ENCODE peak calls at places on chromosomes 3 and 15, in eight cellular contexts. Z is A549, B is IMR-90, H is tibial nerve, Q is uterus, O is heart left ventricle, E is suprapubic skin, M is ovary. V is an unnamed sample.
A peak's percentile ranks its signal among the peaks of the same experiment; 100 is the strongest.

GRCh38 chr3:192833177-192833890 is 84.3 kb downstream of the MB21D2 start:
- DNase-seq in Z (peak; percentile 14), B (peak; percentile 92), H (no peak), Q (no peak), O (no peak), E (no peak), M (no peak), V (no peak)

GRCh38 chr3:156682491-156682890 is 8.1 kb downstream of the TIPARP start:
- DNase-seq in Z (no peak), B (peak; percentile 61), H (no peak), Q (no peak), O (no peak), E (no peak), M (no peak), V (no peak)

GRCh38 chr3:188111002-188111584 is 42.9 kb upstream of the LPP start:
- DNase-seq in Z (no peak), B (no peak), H (no peak), Q (no peak), O (no peak), E (no peak), M (no peak), V (no peak)

GRCh38 chr15:80118956-80119355 is 33.8 kb upstream of the FAH start:
- DNase-seq in Z (no peak), B (no peak), H (no peak), Q (no peak), O (no peak), E (no peak), M (no peak), V (no peak)

GRCh38 chr3:114499986-114500385 is 206.2 kb downstream of the TIGIT start:
- DNase-seq in Z (no peak), B (no peak), H (no peak), Q (no peak), O (no peak), E (no peak), M (no peak), V (no peak)

GRCh38 chr15:92226020-92226612 is 167.6 kb upstream of the ST8SIA2 start:
- DNase-seq in Z (peak; percentile 32), B (no peak), H (no peak), Q (no peak), O (no peak), E (no peak), M (no peak), V (no peak)

GRCh38 chr15:92394327-92395175 is 870 bp downstream of the ST8SIA2 start:
- DNase-seq in Z (no peak), B (no peak), H (no peak), Q (no peak), O (no peak), E (no peak), M (no peak), V (no peak)

GRCh38 chr3:52106951-52107611 is 47.1 kb downstream of the POC1A start:
- DNase-seq in Z (no peak), B (no peak), H (no peak), Q (no peak), O (no peak), E (no peak), M (no peak), V (no peak)

GRCh38 chr3:76765526-76765925 is 274.4 kb upstream of the ROBO2 start:
- DNase-seq in Z (no peak), B (no peak), H (no peak), Q (no peak), O (no peak), E (no peak), M (no peak), V (no peak)

GRCh38 chr15:49843725-49844124 is 222.9 kb downstream of the DTWD1 start:
- DNase-seq in Z (peak; percentile 24), B (no peak), H (no peak), Q (no peak), O (no peak), E (no peak), M (no peak), V (no peak)

GRCh38 chr3:106176734-106177133 is 307.9 kb upstream of the CBLB start:
- DNase-seq in Z (no peak), B (peak; percentile 23), H (no peak), Q (no peak), O (no peak), E (no peak), M (no peak), V (no peak)

GRCh38 chr3:35528728-35529127 is 110.6 kb upstream of the ARPP21 start:
- DNase-seq in Z (no peak), B (no peak), H (no peak), Q (no peak), O (no peak), E (no peak), M (no peak), V (no peak)

GRCh38 chr15:52733696-52734255 is 54.6 kb upstream of the ATOSA start:
- DNase-seq in Z (no peak), B (no peak), H (no peak), Q (no peak), O (no peak), E (no peak), M (no peak), V (no peak)

GRCh38 chr3:45968706-45969105 is 25.4 kb downstream of the CXCR6 start:
- DNase-seq in Z (no peak), B (peak; percentile 77), H (no peak), Q (peak; percentile 57), O (no peak), E (no peak), M (no peak), V (no peak)

GRCh38 chr15:74460903-74461846 is at the start of gene UBL7:
- DNase-seq in Z (peak; percentile 93), B (peak; percentile 95), H (peak; percentile 94), Q (peak; percentile 96), O (peak; percentile 98), E (peak; percentile 99), M (peak; percentile 96), V (peak; percentile 99)
- TF ChIP-seq POLR2A in Z (peak; percentile 90), B (peak; percentile 96), H (peak; percentile 76), Q (peak; percentile 86), O (peak; percentile 27), E (peak; percentile 78), M (peak; percentile 76), V (peak; percentile 90)

GRCh38 chr15:78148392-78149067 is 632 bp upstream of the IDH3A start:
- DNase-seq in Z (no peak), B (peak; percentile 14), H (no peak), Q (no peak), O (no peak), E (no peak), M (no peak), V (no peak)

GRCh38 chr15:78147566-78147965 is 1.6 kb upstream of the IDH3A start:
- DNase-seq in Z (no peak), B (no peak), H (no peak), Q (no peak), O (peak; percentile 71), E (no peak), M (no peak), V (no peak)

GRCh38 chr15:78149805-78150751 is 916 bp downstream of the IDH3A start:
- DNase-seq in Z (peak; percentile 21), B (no peak), H (no peak), Q (no peak), O (no peak), E (no peak), M (no peak), V (no peak)

GRCh38 chr15:78149068-78149804 is at the start of gene IDH3A:
- DNase-seq in Z (peak; percentile 97), B (peak; percentile 92), H (peak; percentile 99), Q (peak; percentile 99), O (peak; percentile 100), E (peak; percentile 100), M (peak; percentile 100), V (peak; percentile 100)

DNA sequence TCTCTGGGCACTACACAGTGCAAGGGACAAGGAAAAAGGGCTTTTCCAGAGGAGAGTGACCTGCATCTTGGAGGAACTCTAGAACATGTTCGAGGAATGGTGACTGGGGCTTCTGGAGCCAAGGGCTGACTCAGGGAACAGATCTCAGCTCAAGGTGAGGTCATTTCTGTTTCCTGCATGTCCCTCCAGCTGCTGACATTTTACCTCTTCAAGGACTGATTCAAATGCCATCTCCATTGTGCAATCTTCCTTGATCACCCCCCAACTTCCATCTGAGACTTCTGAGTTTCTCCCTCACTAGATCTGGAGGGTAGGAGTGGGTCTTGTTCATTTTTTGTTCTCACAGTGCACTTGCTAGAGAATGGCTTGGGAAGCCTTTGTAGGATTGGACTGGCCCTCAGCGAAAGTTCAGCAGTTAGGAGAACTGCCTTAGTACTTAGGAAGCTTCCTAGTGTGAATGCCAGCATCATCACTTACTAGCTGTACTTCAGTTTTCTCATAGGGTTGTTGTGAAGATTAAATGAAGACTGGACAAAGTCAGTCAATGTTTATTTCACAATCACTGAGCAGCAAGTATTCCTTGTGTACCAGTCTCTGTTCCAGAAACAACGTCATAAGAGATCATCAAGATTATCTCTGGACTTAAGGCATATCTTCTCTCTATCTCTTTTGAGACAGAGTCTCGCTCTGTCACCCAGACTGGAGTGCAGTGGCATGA is 2.6 kb upstream of the IDH3A start:
- DNase-seq in Z (no peak), B (no peak), H (no peak), Q (no peak), O (no peak), E (no peak), M (no peak), V (no peak)
- H3K4me3 ChIP-seq in Z (no peak overlapping the region), B (no peak overlapping the region), H (no peak overlapping the region), Q (no peak overlapping the region), O (no peak overlapping the region), E (no peak overlapping the region), M (no peak overlapping the region), V (no peak overlapping the region)

DNA sequence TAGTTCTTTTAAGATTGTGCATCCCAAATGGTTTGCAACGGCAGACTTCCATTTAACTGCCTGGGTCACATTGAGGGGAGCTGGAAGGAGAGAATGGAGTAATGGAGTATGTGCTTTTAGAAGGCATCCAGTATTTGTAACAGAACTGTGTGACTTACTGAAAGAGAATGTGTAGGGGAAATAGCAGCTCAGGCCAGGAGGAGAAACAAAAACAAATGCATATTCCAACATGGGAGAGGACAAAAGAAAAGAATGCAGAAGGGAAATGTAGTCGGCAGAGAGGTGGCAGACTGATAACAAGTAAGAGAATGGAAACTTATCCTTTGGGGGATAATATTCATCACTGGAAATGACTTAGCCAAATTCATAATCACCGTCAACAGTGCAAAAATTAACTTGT is 294.8 kb upstream of the SGO1 start:
- DNase-seq in Z (no peak), B (no peak), H (no peak), Q (no peak), O (no peak), E (no peak), M (no peak), V (no peak)
- TF ChIP-seq POLR2A in Z (no peak), B (no peak), H (no peak), Q (no peak), O (no peak), E (no peak), M (no peak), V (no peak)

DNA sequence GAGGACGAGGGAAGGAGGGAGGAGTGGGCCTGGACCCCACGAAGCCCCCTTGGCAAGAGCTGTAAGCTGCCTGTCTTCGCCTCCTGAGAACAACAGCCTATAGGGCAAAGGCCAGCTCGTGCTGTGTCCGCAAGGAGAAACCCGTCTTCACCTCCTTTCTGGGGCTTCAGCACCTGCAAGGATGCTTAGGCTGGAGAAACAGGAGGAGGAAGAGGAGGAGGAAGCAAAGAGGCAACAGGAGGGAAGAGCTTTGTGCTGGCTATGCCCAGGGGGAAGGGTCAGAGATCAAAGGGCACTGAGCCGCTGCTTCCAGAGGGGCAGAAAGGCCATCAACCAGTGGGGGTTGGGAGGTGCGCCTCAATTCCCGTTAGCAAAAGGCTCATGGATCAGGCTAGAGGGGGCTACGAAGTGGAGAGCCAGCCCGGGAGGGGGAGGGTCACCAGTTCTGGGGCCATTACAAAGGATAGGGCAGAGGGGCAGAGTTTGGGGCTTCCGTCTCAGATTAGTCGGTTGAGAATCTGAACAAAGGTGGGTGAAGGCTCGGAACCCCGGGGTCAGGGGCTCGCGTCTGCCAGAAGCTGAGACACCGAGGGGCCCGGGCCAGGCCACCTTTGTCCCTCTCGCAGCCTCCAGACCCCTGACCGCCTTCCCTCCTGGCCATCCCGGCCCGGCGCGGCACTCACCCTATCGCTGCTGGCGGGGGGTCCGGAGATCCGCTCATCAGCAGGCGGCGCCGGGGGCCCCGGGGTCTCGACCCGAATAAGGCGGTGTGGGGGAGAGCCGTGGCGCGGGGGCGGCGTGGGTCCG is 792 bp downstream of the SHF start:
- DNase-seq in Z (no peak), B (no peak), H (no peak), Q (no peak), O (no peak), E (peak; percentile 79), M (no peak), V (no peak)
- H3K4me3 ChIP-seq in Z (peak overlapping the region; percentile 52), B (peak overlapping the region; percentile 68), H (peak overlapping the region; percentile 62), Q (peak overlapping the region; percentile 56), O (peak overlapping the region; percentile 55), E (peak overlapping the region; percentile 75), M (peak overlapping the region; percentile 94), V (peak overlapping the region; percentile 80)